ENCODE peak calls at places on chromosomes 4 and X, in five cellular contexts. X is sigmoid colon, C is left ventricle myocardium inferior, S is colonic mucosa, U is prostate gland. K is an unnamed sample.

GRCh38 chr4:168651374-168651773 is 154.5 kb downstream of the PALLD start:
- DNase-seq in C (no peak), X (no peak), S (no peak), U (no peak), K (no peak)

GRCh38 chrX:75118296-75118695 is 37.8 kb downstream of the ABCB7 start:
- DNase-seq in C (no peak), X (no peak), U (no peak), S (no peak), K (no peak)

GRCh38 chr4:74624351-74625151 is 169.8 kb downstream of the BTC start:
- DNase-seq in U (no peak), C (no peak), X (no peak), S (no peak), K (no peak)

GRCh38 chrX:31228415-31228832 is 156.6 kb upstream of the FTHL17 start:
- DNase-seq in U (no peak), S (no peak), X (peak; percentile 66), C (no peak), K (no peak)

GRCh38 chrX:124426273-124426672 is 79.9 kb downstream of the SH2D1A start:
- DNase-seq in X (no peak), S (no peak), U (no peak), C (no peak), K (no peak)

GRCh38 chr4:99586747-99587146 is 12.1 kb downstream of the MTTP start:
- DNase-seq in C (no peak), U (no peak), S (no peak), X (no peak), K (no peak)

GRCh38 chrX:145817299-145817665 is 347 bp upstream of the SLITRK2 start:
- DNase-seq in X (no peak), S (no peak), C (no peak), U (no peak), K (peak; percentile 9)

GRCh38 chrX:136209016-136209738 is 42.0 kb downstream of the MAP7D3 start:
- DNase-seq in X (peak; percentile 84), U (no peak), S (peak; percentile 42), C (peak; percentile 38), K (peak; percentile 55)

GRCh38 chrX:132277953-132278614 is 58.8 kb upstream of the RAP2C start:
- DNase-seq in S (no peak), C (no peak), X (no peak), U (no peak), K (no peak)

GRCh38 chr4:156946508-156947197 is 24.9 kb downstream of the PDGFC start:
- DNase-seq in X (peak; percentile 79), S (no peak), C (no peak), U (no peak), K (no peak)

GRCh38 chr4:160026720-160027119 is 923.8 kb downstream of the RAPGEF2 start:
- DNase-seq in S (no peak), U (no peak), X (no peak), C (no peak), K (no peak)

GRCh38 chr4:185363251-185363650 is 32.5 kb downstream of the LRP2BP start:
- DNase-seq in C (no peak), U (no peak), X (no peak), S (no peak), K (no peak)

GRCh38 chr4:1405249-1405635 is 1.0 kb downstream of the NKX1-1 start:
- DNase-seq in U (no peak), S (no peak), C (no peak), X (no peak), K (no peak)
- H3K4me1 ChIP-seq in U (peaks cover 6% of the 10 kb centered on the region), S (no peaks in the 10 kb centered on the region), C (peaks cover 54% of the 10 kb centered on the region), X (peaks cover 57% of the 10 kb centered on the region), K (peaks cover 35% of the 10 kb centered on the region)

GRCh38 chr4:1770245-1770644 is 22.8 kb upstream of the FGFR3 start:
- DNase-seq in S (no peak), C (no peak), U (no peak), X (no peak), K (no peak)
- H3K4me1 ChIP-seq in S (no peaks in the 10 kb centered on the region), C (peaks cover 10% of the 10 kb centered on the region), U (peaks cover 2% of the 10 kb centered on the region), X (peaks cover 13% of the 10 kb centered on the region), K (peaks cover 7% of the 10 kb centered on the region)

GRCh38 chr4:143358923-143359694 is 22.4 kb downstream of the GAB1 start:
- DNase-seq in U (peak; percentile 91), X (no peak), C (no peak), S (peak; percentile 85), K (no peak)

GRCh38 chr4:143362392-143363046 is 25.8 kb downstream of the GAB1 start:
- DNase-seq in U (no peak), C (no peak), S (no peak), X (no peak), K (no peak)

GRCh38 chr4:143359794-143360193 is 23.1 kb downstream of the GAB1 start:
- DNase-seq in U (no peak), X (no peak), S (no peak), C (no peak), K (no peak)

GRCh38 chr4:143358419-143358818 is 21.7 kb downstream of the GAB1 start:
- DNase-seq in S (no peak), C (no peak), U (no peak), X (no peak), K (no peak)

DNA sequence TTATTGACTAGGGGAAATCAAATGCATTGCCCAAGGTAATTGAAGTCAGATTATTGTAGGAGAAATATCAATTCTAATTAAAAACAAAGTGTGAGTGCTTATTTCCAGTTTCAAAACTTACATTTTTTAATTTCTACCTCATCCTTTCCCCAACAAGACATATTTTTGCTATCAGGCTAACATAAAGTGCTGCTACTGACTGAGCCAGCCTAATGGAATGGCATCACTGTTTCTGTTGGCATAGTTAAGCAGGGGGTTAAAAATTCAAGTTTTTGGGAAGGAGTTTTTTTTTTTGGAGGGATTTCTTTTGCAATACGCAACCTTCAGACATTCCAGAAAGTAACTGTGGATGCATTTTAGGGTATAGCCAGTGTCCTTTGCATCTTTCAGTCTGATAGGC is 24.2 kb downstream of the GAB1 start:
- DNase-seq in U (no peak), S (no peak), X (no peak), C (no peak), K (no peak)
- H3K4me1 ChIP-seq in U (peaks cover 3% of the 10 kb centered on the region), S (peaks cover 7% of the 10 kb centered on the region), X (peaks cover 91% of the 10 kb centered on the region), C (no peaks in the 10 kb centered on the region), K (peaks cover 87% of the 10 kb centered on the region)

GRCh38 chr4:54096563-54096962 is 3.4 kb upstream of the GSX2 start:
- DNase-seq in X (no peak), U (no peak), S (no peak), C (no peak), K (no peak)
- H3K4me1 ChIP-seq in X (peaks cover 36% of the 10 kb centered on the region), U (peaks cover 9% of the 10 kb centered on the region), S (peaks cover 6% of the 10 kb centered on the region), C (peaks cover 38% of the 10 kb centered on the region), K (peaks cover 37% of the 10 kb centered on the region)